ENCODE peak calls at places on chromosomes 1 and 21, in five cellular contexts. K is AG04449; T is A673; F is testis; O is CD4-positive, alpha-beta T cell. P is an unnamed sample.

GRCh38 chr1:17831619-17832018 is 76.5 kb downstream of the ACTL8 start:
- DNase-seq in O (no peak), K (peak; percentile 3), F (peak; percentile 59), T (peak; percentile 55), P (peak; percentile 31)

GRCh38 chr1:77509051-77509492 is 173.4 kb downstream of the ZZZ3 start:
- DNase-seq in O (no peak), T (no peak), F (no peak), K (no peak), P (no peak)

GRCh38 chr1:74392848-74393247 is 119.6 kb downstream of the LRRC53 start:
- DNase-seq in F (no peak), O (no peak), T (no peak), K (no peak), P (no peak)

GRCh38 chr21:42395910-42396625 is at the start of gene TMPRSS3:
- DNase-seq in O (no peak), T (no peak), K (no peak), F (no peak), P (no peak)

GRCh38 chr1:100353073-100353801 is 931 bp downstream of the CDC14A start:
- DNase-seq in O (peak; percentile 32), K (no peak), F (peak; percentile 51), T (peak; percentile 52), P (peak; percentile 45)

GRCh38 chr1:33612877-33613487 is 140.5 kb downstream of the ZSCAN20 start:
- DNase-seq in O (no peak), F (peak; percentile 84), K (no peak), T (peak; percentile 78), P (peak; percentile 71)

GRCh38 chr1:183634429-183635065 is 1.0 kb downstream of the ARPC5 start:
- DNase-seq in O (no peak), K (no peak), T (no peak), F (no peak), P (no peak)

GRCh38 chr1:14997646-14998276 is 155.8 kb upstream of the TMEM51 start:
- DNase-seq in F (no peak), T (no peak), K (no peak), O (no peak), P (no peak)

GRCh38 chr21:45382698-45383000 is 22.3 kb upstream of the COL18A1 start:
- DNase-seq in F (no peak), T (no peak), K (no peak), O (no peak), P (peak; percentile 2)

GRCh38 chr1:93016171-93016570 is 54.9 kb upstream of the DIPK1A start:
- DNase-seq in O (no peak), F (no peak), T (no peak), K (no peak), P (no peak)

GRCh38 chr1:210600421-210601195 is 271.9 kb downstream of the HHAT start:
- DNase-seq in T (peak; percentile 97), F (no peak), K (no peak), O (no peak), P (no peak)

GRCh38 chr1:36386262-36387140 is 777 bp upstream of the STK40 start:
- DNase-seq in T (peak; percentile 99), F (peak; percentile 93), O (peak; percentile 78), K (peak; percentile 100), P (no peak)

GRCh38 chr1:109396971-109397370 is 747 bp downstream of the SORT1 start:
- DNase-seq in T (no peak), O (no peak), K (no peak), F (peak; percentile 46), P (no peak)

GRCh38 chr1:109396513-109396839 is 1.2 kb downstream of the SORT1 start:
- DNase-seq in K (no peak), O (no peak), T (no peak), F (peak; percentile 33), P (no peak)

GRCh38 chr1:109398343-109399225 is 866 bp upstream of the SORT1 start:
- DNase-seq in O (no peak), T (no peak), F (no peak), K (no peak), P (no peak)

GRCh38 chr1:109399326-109399957 is 1.7 kb upstream of the SORT1 start:
- DNase-seq in O (no peak), T (peak; percentile 79), K (no peak), F (peak; percentile 46), P (no peak)

GRCh38 chr1:109397451-109398342 is at the start of gene SORT1:
- DNase-seq in K (no peak), F (peak; percentile 97), T (peak; percentile 97), O (peak; percentile 57), P (peak; percentile 84)
- TF ChIP-seq CTCF in K (no peak), F (peak; percentile 1), T (no peak), O (no peak), P (no peak)

DNA sequence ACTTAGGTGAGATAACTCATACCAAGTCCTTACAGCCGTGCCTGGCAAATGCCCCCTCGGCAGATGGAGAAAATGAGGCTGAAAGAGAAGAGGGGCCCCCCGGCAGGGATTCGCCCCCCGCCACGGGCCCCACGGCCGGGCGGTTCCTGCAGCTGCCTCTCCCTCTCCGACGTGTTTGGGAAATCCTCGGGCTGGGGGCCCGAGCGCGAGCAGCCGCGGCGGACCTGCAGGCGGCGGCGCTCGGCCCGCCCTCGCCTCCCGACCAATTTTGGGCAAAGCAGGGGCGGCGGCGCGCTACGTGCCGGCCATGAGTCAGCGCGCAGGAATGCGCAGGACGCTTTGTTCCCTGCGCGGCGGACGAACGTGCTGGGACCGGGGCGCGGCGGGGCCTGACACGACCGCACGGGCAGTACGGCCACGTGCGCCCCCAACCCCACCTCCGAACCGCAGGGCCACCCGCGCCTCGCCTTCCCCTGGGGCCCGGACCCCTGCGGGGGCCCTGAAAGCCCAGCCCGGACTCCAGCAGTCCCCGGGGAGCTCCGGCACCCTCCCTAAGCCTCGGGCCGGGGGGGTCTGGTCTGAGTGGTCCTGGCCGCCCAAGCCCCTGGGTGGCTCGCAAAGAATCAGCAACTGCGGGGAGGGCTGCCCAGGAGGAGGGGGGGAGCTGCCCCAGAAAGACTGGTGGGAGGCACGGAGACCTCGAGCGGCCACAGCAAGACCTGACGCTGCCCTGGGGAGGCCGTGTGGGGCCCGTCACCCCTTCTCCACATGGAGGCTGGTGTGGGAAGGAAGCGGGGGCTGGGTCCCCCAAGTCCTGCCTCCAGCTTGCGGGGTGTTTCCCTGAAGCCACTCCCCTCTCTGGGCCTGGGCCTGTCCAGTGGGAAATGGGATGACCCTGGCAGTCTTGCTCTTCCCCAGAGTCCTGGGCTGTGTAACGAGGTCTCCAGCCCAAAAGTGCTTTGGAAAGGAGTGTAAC is 11.9 kb upstream of the EDN2 start:
- DNase-seq in F (peak; percentile 85), K (no peak), O (no peak), T (peak; percentile 88), P (peak; percentile 83)
- TF ChIP-seq CTCF in F (no peak), K (no peak), O (no peak), T (no peak), P (no peak)

GRCh38 chr21:23021481-23021880 is 2023.3 kb downstream of the NCAM2 start:
- DNase-seq in T (no peak), F (peak; percentile 28), O (no peak), K (no peak), P (no peak)

GRCh38 chr21:23014021-23014420 is 2015.8 kb downstream of the NCAM2 start:
- DNase-seq in K (no peak), F (no peak), O (no peak), T (no peak), P (no peak)

GRCh38 chr21:23020969-23021368 is 2022.8 kb downstream of the NCAM2 start:
- DNase-seq in F (no peak), O (no peak), T (no peak), K (no peak), P (no peak)

GRCh38 chr21:23017989-23018388 is 2019.8 kb downstream of the NCAM2 start:
- DNase-seq in O (no peak), T (no peak), F (no peak), K (no peak), P (no peak)

GRCh38 chr21:23016617-23017016 is 2018.4 kb downstream of the NCAM2 start:
- DNase-seq in F (peak; percentile 70), O (no peak), K (no peak), T (peak; percentile 52), P (no peak)
- TF ChIP-seq CTCF in F (peak; percentile 21), O (no peak), K (no peak), T (peak; percentile 64), P (no peak)

GRCh38 chr1:246724725-246725095 is 501 bp downstream of the SCCPDH start:
- DNase-seq in O (no peak), K (no peak), T (peak; percentile 56), F (peak; percentile 38), P (no peak)

GRCh38 chr1:246725191-246725590 is 982 bp downstream of the SCCPDH start:
- DNase-seq in T (no peak), O (no peak), F (peak; percentile 24), K (no peak), P (no peak)

GRCh38 chr1:246722720-246723119 is 1.5 kb upstream of the SCCPDH start:
- DNase-seq in T (no peak), F (no peak), K (no peak), O (no peak), P (no peak)

GRCh38 chr1:246726255-246726679 is 2.1 kb downstream of the SCCPDH start:
- DNase-seq in F (peak; percentile 36), T (no peak), O (no peak), K (no peak), P (no peak)

GRCh38 chr1:246724001-246724724 is at the start of gene SCCPDH:
- DNase-seq in F (peak; percentile 86), O (peak; percentile 42), K (no peak), T (peak; percentile 88), P (peak; percentile 61)
- TF ChIP-seq CTCF in F (no peak), O (no peak), K (peak; percentile 1), T (no peak), P (no peak)

GRCh38 chr1:218585565-218586184 is 240.5 kb downstream of the TGFB2 start:
- DNase-seq in T (no peak), O (no peak), F (no peak), K (peak; percentile 29), P (no peak)
- TF ChIP-seq CTCF in T (no peak), O (no peak), F (no peak), K (no peak), P (no peak)